ENCODE peak calls at places on chromosome 22, in six cellular contexts. Z is NAMALWA, W is mesendoderm, I is stomach, E is Kasumi-1, N is BE2C. O is an unnamed sample.

GRCh38 chr22:17774206-17774927 is at the start of gene BID:
- DNase-seq in Z (peak), W (no peak), I (peak), E (peak), N (peak), O (no peak)

GRCh38 chr22:26849575-26849974 is 192.2 kb downstream of the MIAT start:
- DNase-seq in Z (no peak), W (no peak), I (no peak), E (no peak), N (no peak), O (no peak)

GRCh38 chr22:36577019-36577418 is 48.1 kb upstream of the EIF3D start:
- DNase-seq in Z (no peak), W (no peak), I (no peak), E (no peak), N (no peak), O (no peak)

GRCh38 chr22:22618448-22618847 is 26.0 kb upstream of the GGTLC2 start:
- DNase-seq in Z (no peak), W (no peak), I (no peak), E (no peak), N (no peak), O (no peak)

GRCh38 chr22:37150701-37151100 is 985 bp upstream of the IL2RB start:
- DNase-seq in Z (no peak), W (no peak), I (no peak), E (no peak), N (no peak), O (no peak)

GRCh38 chr22:39927544-39927943 is 26.7 kb downstream of the GRAP2 start:
- DNase-seq in Z (no peak), W (peak), I (no peak), E (no peak), N (no peak), O (no peak)

GRCh38 chr22:45861259-45861658 is 115.7 kb downstream of the WNT7B start:
- DNase-seq in Z (no peak), W (no peak), I (no peak), E (no peak), N (no peak), O (no peak)

GRCh38 chr22:32103648-32104326 is 55.3 kb downstream of the C22orf42 start:
- DNase-seq in Z (peak), W (no peak), I (no peak), E (peak), N (no peak), O (no peak)

GRCh38 chr22:37909756-37910155 is 3.7 kb downstream of the MICALL1 start:
- DNase-seq in Z (no peak), W (no peak), I (no peak), E (no peak), N (no peak), O (no peak)

GRCh38 chr22:38638216-38638615 is 18.0 kb downstream of the FAM227A start:
- DNase-seq in Z (no peak), W (no peak), I (no peak), E (no peak), N (no peak), O (no peak)